ENCODE peak calls at places on chromosome 17, in six cellular contexts. V, H, J, N, W and T are unnamed samples.

GRCh38 chr17:28524476-28525415 is 18.6 kb downstream of the FOXN1 start:
- DNase-seq in H (peak; percentile 78), V (peak; percentile 79), W (peak; percentile 89), N (no peak), J (no peak), T (no peak)

GRCh38 chr17:46782250-46782953 is 36.1 kb downstream of the WNT3 start:
- DNase-seq in V (peak; percentile 36), W (peak; percentile 65), J (no peak), H (peak; percentile 47), N (no peak), T (no peak)

GRCh38 chr17:43846221-43846712 is 709 bp upstream of the CD300LG start:
- DNase-seq in J (peak; percentile 87), N (peak; percentile 89), H (peak; percentile 77), W (peak; percentile 88), V (peak; percentile 86), T (peak; percentile 80)

GRCh38 chr17:13544292-13544691 is 57.4 kb downstream of the HS3ST3A1 start:
- DNase-seq in H (peak; percentile 97), W (no peak), J (no peak), N (peak; percentile 70), V (no peak), T (no peak)

GRCh38 chr17:55295411-55296170 is 30.8 kb downstream of the HLF start:
- DNase-seq in H (peak; percentile 63), V (peak; percentile 57), W (peak; percentile 68), N (no peak), J (peak; percentile 42), T (peak; percentile 75)

GRCh38 chr17:19304209-19304608 is 58.3 kb downstream of the B9D1 start:
- DNase-seq in V (peak; percentile 65), H (peak; percentile 77), J (peak; percentile 69), W (peak; percentile 53), N (no peak), T (peak; percentile 75)

GRCh38 chr17:76353004-76353598 is 615 bp downstream of the PRPSAP1 start:
- DNase-seq in H (no peak), J (peak; percentile 18), V (peak; percentile 33), N (peak; percentile 74), W (peak; percentile 34), T (no peak)

GRCh38 chr17:69358688-69359596 is 32.0 kb upstream of the ABCA5 start:
- DNase-seq in W (no peak), J (no peak), N (no peak), V (no peak), H (no peak), T (no peak)

GRCh38 chr17:65064452-65065019 is 8.0 kb upstream of the GNA13 start:
- DNase-seq in V (no peak), H (peak; percentile 51), N (no peak), J (no peak), W (no peak), T (no peak)

GRCh38 chr17:62165378-62165722 is 100.3 kb upstream of the MED13 start:
- DNase-seq in H (no peak), N (no peak), V (peak; percentile 46), W (no peak), J (no peak), T (no peak)

GRCh38 chr17:15663691-15664090 is 20.4 kb downstream of the TRIM16 start:
- DNase-seq in J (no peak), H (no peak), N (no peak), W (no peak), V (no peak), T (no peak)

GRCh38 chr17:50268632-50269287 is 5.5 kb upstream of the TMEM92 start:
- DNase-seq in H (peak; percentile 27), V (peak; percentile 14), W (peak; percentile 10), J (no peak), N (peak; percentile 55), T (no peak)

GRCh38 chr17:65172511-65173136 is 35.5 kb downstream of the RGS9 start:
- DNase-seq in N (no peak), H (no peak), J (no peak), W (no peak), V (no peak), T (no peak)

GRCh38 chr17:48262982-48263586 is 155.5 kb downstream of the SNX11 start:
- DNase-seq in V (no peak), W (no peak), J (no peak), N (no peak), H (peak; percentile 36), T (no peak)

GRCh38 chr17:45873728-45874127 is 20.6 kb upstream of the MAPT start:
- DNase-seq in W (no peak), H (no peak), V (no peak), N (no peak), J (no peak), T (no peak)

GRCh38 chr17:57257911-57258885 is 1.9 kb downstream of the MSI2 start:
- DNase-seq in W (no peak), V (peak; percentile 28), H (peak; percentile 8), N (no peak), J (no peak), T (no peak)

GRCh38 chr17:65472602-65473001 is 88.8 kb downstream of the AXIN2 start:
- DNase-seq in H (peak; percentile 76), N (no peak), W (no peak), J (no peak), V (no peak), T (peak; percentile 82)

GRCh38 chr17:31467502-31468256 is 76.2 kb downstream of the RAB11FIP4 start:
- DNase-seq in J (peak; percentile 55), H (no peak), V (no peak), W (peak; percentile 82), N (no peak), T (no peak)

GRCh38 chr17:55768946-55769624 is 18.2 kb downstream of the PCTP start:
- DNase-seq in J (no peak), N (no peak), V (no peak), H (no peak), W (no peak), T (no peak)

GRCh38 chr17:70405492-70406220 is 236.3 kb downstream of the KCNJ2 start:
- DNase-seq in W (no peak), N (no peak), J (no peak), V (no peak), H (peak; percentile 96), T (no peak)

GRCh38 chr17:10114931-10115535 is 83.4 kb downstream of the GAS7 start:
- DNase-seq in W (peak; percentile 69), J (peak; percentile 91), H (peak; percentile 91), V (peak; percentile 77), N (peak; percentile 98), T (peak; percentile 98)

GRCh38 chr17:10115536-10115932 is 82.9 kb downstream of the GAS7 start:
- DNase-seq in V (no peak), N (no peak), W (no peak), J (no peak), H (peak; percentile 35), T (no peak)

GRCh38 chr17:10109146-10109545 is 89.3 kb downstream of the GAS7 start:
- DNase-seq in W (no peak), J (no peak), V (no peak), N (no peak), H (no peak), T (no peak)

GRCh38 chr17:10116267-10116666 is 82.1 kb downstream of the GAS7 start:
- DNase-seq in J (no peak), H (no peak), W (no peak), N (no peak), V (no peak), T (no peak)

DNA sequence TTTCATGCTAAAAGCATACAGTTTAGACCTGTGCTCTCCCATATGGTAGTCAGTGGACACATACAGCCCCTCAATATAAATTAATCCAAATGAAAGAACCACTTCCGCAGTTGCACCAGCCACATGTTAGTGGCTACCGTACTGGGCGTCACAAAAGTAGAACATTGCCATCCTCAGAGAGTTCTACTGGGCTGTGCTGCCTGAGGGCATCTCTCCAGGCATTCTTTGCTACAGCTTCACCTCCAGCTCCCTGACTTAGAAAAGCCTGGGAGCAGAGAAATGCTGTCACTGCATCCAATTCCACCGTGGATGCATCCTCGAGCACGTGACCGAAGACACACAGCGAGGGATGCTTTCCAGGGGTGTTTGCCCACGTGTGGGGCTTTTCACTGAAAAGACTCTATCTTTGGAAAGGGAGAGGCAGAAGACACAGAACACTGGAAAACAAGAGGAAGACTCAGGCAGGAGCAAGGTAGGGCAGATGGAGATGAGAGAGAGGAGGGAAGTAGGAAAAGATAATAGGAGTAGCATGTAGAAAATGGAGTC is 86.4 kb downstream of the GAS7 start:
- DNase-seq in V (no peak), H (no peak), N (no peak), J (no peak), W (no peak), T (no peak)
- TF ChIP-seq CTCF in V (no peak), H (no peak), N (no peak), J (no peak), W (no peak), T (no peak)

GRCh38 chr17:1997587-1998425 is 27.3 kb downstream of the RTN4RL1 start:
- DNase-seq in W (peak; percentile 89), J (no peak), V (peak; percentile 84), N (peak; percentile 66), H (no peak), T (no peak)
- H3K4me3 ChIP-seq in W (peak overlapping the region; percentile 62), J (peak overlapping the region; percentile 46), V (peak overlapping the region; percentile 41), N (peak overlapping the region; percentile 62), H (no peak overlapping the region), T (peak overlapping the region; percentile 32)

DNA sequence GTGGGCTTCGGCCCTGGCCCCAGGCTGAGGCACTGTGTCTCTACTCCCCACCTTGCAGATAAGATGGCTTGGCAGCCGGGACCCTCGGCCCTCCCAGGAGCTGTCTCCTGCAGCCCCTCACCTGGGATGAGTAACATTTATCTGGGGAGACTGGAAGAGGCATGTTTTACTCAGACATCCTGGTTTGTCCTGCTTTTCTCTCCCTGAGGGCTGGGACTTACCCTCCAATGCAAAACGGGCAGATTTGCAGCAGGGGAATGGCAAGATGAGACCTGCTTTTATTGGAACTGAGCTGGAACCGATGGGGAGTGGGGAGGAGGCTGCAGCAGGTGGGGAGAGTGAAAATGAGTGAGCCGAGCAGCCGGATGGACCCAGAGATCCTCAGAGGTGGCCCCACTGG is 27.3 kb upstream of the UBE2G1 start:
- DNase-seq in V (no peak), W (no peak), N (no peak), J (no peak), H (no peak), T (no peak)
- TF ChIP-seq CTCF in V (no peak), W (no peak), N (no peak), J (no peak), H (no peak), T (no peak)

GRCh38 chr17:77725851-77726250 is 232.7 kb upstream of the TNRC6C start:
- DNase-seq in N (no peak), H (no peak), J (no peak), V (peak; percentile 11), W (no peak), T (peak; percentile 5)

GRCh38 chr17:77724876-77725615 is 233.5 kb upstream of the TNRC6C start:
- DNase-seq in V (peak; percentile 17), H (no peak), W (peak; percentile 53), J (no peak), N (peak; percentile 51), T (peak; percentile 34)

GRCh38 chr17:77727216-77727615 is 231.3 kb upstream of the TNRC6C start:
- DNase-seq in H (no peak), V (no peak), W (no peak), N (no peak), J (no peak), T (peak; percentile 53)

GRCh38 chr17:77728022-77728671 is 230.4 kb upstream of the TNRC6C start:
- DNase-seq in H (peak; percentile 14), N (peak; percentile 33), V (peak; percentile 22), W (no peak), J (peak; percentile 73), T (no peak)

DNA sequence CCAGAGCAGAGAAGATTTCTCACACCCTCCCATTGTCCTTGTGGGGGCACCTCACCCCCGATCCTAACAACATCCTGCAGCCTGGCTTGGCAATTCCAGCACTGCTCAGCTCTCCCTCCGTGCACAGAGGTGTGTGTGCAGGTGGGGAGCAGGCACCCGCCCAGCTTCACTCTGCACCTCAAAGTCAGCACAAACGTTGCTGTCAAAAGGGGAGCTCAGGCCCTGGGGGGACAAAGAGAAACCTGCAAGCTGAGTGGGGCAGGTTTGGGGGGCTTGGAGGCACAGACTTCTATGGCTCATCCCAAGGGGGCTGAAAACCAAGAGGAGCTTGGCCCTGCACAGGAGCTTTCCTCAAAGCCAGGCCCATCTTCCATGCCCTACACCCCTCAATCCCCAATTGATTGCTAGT is 231.9 kb upstream of the TNRC6C start:
- DNase-seq in V (peak; percentile 11), N (no peak), W (no peak), H (no peak), J (no peak), T (peak; percentile 56)
- H3K4me3 ChIP-seq in V (no peak overlapping the region), N (no peak overlapping the region), W (no peak overlapping the region), H (no peak overlapping the region), J (no peak overlapping the region), T (no peak overlapping the region)